ENCODE peak calls at places on chromosomes 12 and 14, in five cellular contexts. E is dorsolateral prefrontal cortex, G is fibroblast of lung, M is psoas muscle, T is stomach. W is an unnamed sample.

GRCh38 chr12:72267974-72268373 is 4.2 kb upstream of the TRHDE start:
- DNase-seq in E (no peak), M (no peak), G (peak; percentile 68), T (no peak), W (no peak)

GRCh38 chr12:130945793-130946492 is 7.8 kb upstream of the ADGRD1 start:
- DNase-seq in E (no peak), G (peak; percentile 21), T (no peak), M (no peak), W (no peak)

GRCh38 chr12:108568653-108569154 is 6.3 kb downstream of the ISCU start:
- DNase-seq in G (no peak), E (no peak), M (no peak), T (no peak), W (no peak)

GRCh38 chr12:57614178-57614947 is 3.1 kb downstream of the ARHGEF25 start:
- DNase-seq in G (no peak), M (peak; percentile 56), E (no peak), T (no peak), W (no peak)

GRCh38 chr14:85532981-85533820 is 3.3 kb downstream of the FLRT2 start:
- DNase-seq in M (peak; percentile 72), E (peak; percentile 80), T (peak; percentile 31), G (peak; percentile 90), W (no peak)

GRCh38 chr12:104090685-104091084 is 26.4 kb downstream of the HCFC2 start:
- DNase-seq in E (no peak), G (no peak), T (no peak), M (no peak), W (no peak)

GRCh38 chr14:63852271-63852816 is 460 bp upstream of the SYNE2 start:
- DNase-seq in M (no peak), T (no peak), G (peak; percentile 35), E (no peak), W (no peak)

GRCh38 chr14:30142216-30142615 is 214.6 kb upstream of the PRKD1 start:
- DNase-seq in G (no peak), T (no peak), M (no peak), E (no peak), W (no peak)

GRCh38 chr14:76257111-76257803 is 105.5 kb downstream of the GPATCH2L start:
- DNase-seq in G (no peak), M (no peak), E (no peak), T (no peak), W (no peak)

GRCh38 chr12:96495841-96496545 is 6.6 kb downstream of the CFAP54 start:
- DNase-seq in G (no peak), T (no peak), E (no peak), M (no peak), W (no peak)

GRCh38 chr12:131112016-131112415 is 158.3 kb downstream of the ADGRD1 start:
- DNase-seq in E (no peak), G (no peak), M (peak; percentile 12), T (no peak), W (no peak)

GRCh38 chr12:113862570-113863454 is 103.3 kb downstream of the RBM19 start:
- DNase-seq in E (no peak), G (peak; percentile 87), M (no peak), T (no peak), W (no peak)

GRCh38 chr14:88834883-88835431 is 10.5 kb downstream of the TTC8 start:
- DNase-seq in M (no peak), E (no peak), G (peak; percentile 84), T (no peak), W (no peak)

GRCh38 chr14:88835661-88836060 is 11.2 kb downstream of the TTC8 start:
- DNase-seq in T (no peak), E (no peak), M (no peak), G (peak; percentile 55), W (no peak)

GRCh38 chr14:88837495-88837894 is 13.0 kb downstream of the TTC8 start:
- DNase-seq in M (no peak), T (no peak), G (no peak), E (no peak), W (no peak)

GRCh38 chr14:88840926-88841325 is 16.5 kb downstream of the TTC8 start:
- DNase-seq in G (no peak), E (no peak), M (no peak), T (no peak), W (no peak)

DNA sequence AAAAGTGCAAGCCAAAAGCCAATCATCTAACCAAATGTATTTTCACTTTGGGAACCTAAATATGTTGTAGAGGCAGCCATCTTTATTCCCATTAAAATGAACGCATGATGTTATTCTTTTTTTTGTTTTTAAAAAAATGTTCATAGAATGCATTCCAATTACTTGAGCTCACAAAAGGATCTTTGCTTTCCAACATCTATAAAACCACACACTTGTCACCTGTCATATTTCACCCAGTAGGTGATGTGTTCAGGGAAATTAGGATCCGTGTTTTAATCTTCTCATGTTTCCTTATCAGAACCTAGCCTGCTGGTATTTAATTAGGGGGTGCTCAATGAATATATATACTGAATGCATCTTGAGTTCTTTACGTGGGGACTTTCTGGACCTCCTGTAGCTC is 13.6 kb downstream of the TTC8 start:
- DNase-seq in G (no peak), E (no peak), M (no peak), T (no peak), W (no peak)
- TF ChIP-seq CTCF in G (no peak), E (no peak), M (no peak), T (no peak), W (no peak)

DNA sequence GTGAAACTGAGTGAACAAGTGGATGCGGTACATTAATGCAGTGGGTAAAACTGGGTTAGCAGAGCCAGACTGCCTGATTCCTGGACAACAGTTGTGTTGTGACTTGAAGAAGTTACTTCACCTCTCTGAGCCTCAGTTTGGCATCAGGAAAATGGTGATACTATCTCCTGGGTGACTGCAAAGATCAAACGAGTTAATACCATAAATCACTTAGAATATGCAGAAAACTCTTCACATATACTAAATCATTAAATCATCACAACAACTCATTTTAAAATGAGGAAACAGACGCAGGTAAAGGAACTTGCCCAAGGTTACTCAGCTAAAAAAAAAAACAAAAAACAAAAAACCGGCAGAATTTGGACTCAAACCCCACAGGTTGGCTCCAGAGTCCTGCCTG is 811 bp downstream of the MTERF2 start:
- DNase-seq in E (no peak), M (no peak), G (no peak), T (no peak), W (no peak)
- H3K27ac ChIP-seq in E (peak overlapping the region; percentile 88), M (peak overlapping the region; percentile 95), G (peak overlapping the region; percentile 87), T (peak overlapping the region; percentile 90), W (peak overlapping the region; percentile 92)

GRCh38 chr12:77644915-77645605 is 185.6 kb upstream of the NAV3 start:
- DNase-seq in G (no peak), E (no peak), M (no peak), T (no peak), W (no peak)
- H3K4me3 ChIP-seq in G (no peak overlapping the region), E (no peak overlapping the region), M (no peak overlapping the region), T (no peak overlapping the region), W (no peak overlapping the region)

GRCh38 chr14:77761205-77761931 is 412 bp upstream of the SNW1 start:
- DNase-seq in T (no peak), E (no peak), M (peak; percentile 64), G (peak; percentile 95), W (no peak)
- TF ChIP-seq CTCF in T (peak; percentile 11), E (peak; percentile 21), M (no peak), G (peak; percentile 26), W (no peak)

DNA sequence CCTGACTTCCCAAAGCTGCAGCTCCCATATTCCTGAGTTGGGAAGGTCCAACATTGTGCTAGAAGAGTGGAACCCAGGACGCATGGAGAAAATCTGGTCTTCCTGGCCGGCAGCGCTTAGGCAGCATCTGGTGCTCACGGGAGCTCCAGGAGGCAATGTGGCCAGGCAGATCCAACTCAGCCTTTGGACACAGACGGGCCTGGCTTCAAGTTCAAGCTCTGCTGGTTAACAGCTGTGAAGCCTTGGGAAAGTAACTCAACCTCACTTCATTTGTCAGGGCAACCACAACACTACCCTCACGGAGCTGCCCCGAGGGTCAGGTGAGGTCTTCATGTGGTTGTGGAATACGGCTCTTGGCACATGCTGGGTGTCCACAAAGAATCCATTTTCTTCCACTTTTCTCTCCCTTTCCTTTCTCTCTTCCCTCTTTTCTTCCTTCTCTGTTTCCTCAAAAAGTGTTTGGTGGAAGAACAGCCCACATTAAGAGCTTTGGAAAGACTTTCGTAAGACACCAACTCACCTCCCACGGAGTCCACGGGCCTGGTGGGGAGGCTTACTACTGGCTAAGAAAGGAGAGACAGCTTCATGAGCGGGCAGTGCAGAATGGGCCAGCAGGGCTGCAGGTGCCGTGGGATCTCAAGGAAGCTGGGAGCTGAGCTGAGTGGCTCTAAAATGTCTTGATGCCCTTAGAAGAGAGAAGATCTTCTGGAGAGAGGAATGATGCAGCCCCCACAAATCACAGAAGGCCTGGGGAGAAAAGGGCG is 2.4 kb upstream of the FAM181A start:
- DNase-seq in T (no peak), E (no peak), G (no peak), M (peak; percentile 34), W (no peak)
- H3K27ac ChIP-seq in T (no peak overlapping the region), E (no peak overlapping the region), G (no peak overlapping the region), M (no peak overlapping the region), W (no peak overlapping the region)

GRCh38 chr12:53048033-53048779 is 1.7 kb upstream of the TNS2 start:
- DNase-seq in M (peak; percentile 93), G (no peak), T (peak; percentile 76), E (peak; percentile 72), W (peak; percentile 91)

GRCh38 chr12:53047221-53048032 is 2.4 kb upstream of the TNS2 start:
- DNase-seq in M (peak; percentile 91), G (peak; percentile 87), T (peak; percentile 83), E (peak; percentile 62), W (peak; percentile 92)

GRCh38 chr12:53049582-53050318 is at the start of gene TNS2:
- DNase-seq in M (peak; percentile 95), T (peak; percentile 76), E (no peak), G (peak; percentile 75), W (peak; percentile 94)

GRCh38 chr12:53050426-53051057 is 677 bp downstream of the TNS2 start:
- DNase-seq in E (no peak), G (no peak), M (no peak), T (peak; percentile 20), W (peak; percentile 81)

DNA sequence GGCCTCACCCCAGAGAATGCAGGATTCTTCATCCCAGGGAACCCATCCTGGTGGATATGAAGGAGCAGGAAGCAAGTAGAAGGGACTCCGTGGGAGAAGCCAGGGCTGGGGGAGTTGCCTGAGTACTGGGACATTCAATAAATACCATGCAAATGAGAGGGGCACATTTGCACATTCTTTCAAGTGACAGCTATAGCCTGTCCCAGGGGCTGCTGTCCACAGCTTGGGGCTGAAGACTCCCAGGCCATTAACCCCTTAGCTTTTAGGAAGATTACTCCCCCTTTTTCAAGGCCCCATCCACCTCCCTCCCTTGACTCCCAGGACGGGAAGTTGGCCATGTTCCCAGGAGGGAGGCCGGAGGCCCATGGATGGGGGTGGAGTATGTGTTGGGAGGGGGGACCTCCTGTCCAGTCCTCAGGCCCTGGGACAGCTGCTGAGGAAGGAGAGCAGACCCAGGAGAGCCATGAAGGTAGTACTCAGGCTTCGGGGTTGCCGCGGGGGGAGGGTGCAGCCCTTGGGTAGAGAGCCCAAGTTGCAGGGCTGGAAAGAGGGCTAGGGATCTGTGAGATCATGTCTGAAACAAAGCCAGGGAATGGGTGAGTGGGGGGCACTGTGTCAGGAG is 974 bp upstream of the TNS2 start:
- DNase-seq in M (peak; percentile 87), G (peak; percentile 79), E (no peak), T (peak; percentile 59), W (peak; percentile 89)
- H3K4me3 ChIP-seq in M (peak overlapping the region; percentile 86), G (peak overlapping the region; percentile 83), E (peak overlapping the region; percentile 73), T (peak overlapping the region; percentile 57), W (peak overlapping the region; percentile 85)

DNA sequence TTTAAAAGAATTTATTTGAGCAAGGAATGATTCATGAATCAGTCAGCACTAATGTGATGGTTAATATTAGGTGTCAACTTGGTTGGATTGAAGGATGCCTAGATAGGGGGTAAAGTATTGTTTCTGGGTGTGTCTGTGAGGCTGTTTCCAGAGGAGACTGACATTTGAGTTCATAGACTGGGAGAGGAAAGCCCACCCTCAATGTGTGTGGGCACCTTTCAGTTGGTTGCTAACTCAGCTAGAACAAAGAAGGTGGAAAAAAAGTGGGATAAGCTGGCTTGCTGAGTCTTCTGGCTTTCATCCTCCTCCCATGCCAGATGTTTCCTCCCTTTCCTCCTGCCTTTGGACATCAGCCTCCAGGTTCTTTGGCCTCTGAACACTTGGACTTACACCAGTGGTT is 47.2 kb downstream of the TESPA1 start:
- DNase-seq in M (no peak), E (no peak), T (no peak), G (no peak), W (no peak)
- TF ChIP-seq CTCF in M (no peak), E (no peak), T (no peak), G (no peak), W (no peak)